ENCODE peak calls at places on chromosomes 1 and 21, in five cellular contexts. C, O, Z, S and Y are unnamed samples.

GRCh38 chr1:96926176-96926575 is 204.6 kb downstream of the PTBP2 start:
- DNase-seq in C (no peak), O (no peak), Z (no peak), S (no peak), Y (no peak)

GRCh38 chr1:154557248-154557938 is 1.1 kb downstream of the UBE2Q1 start:
- DNase-seq in C (no peak), O (no peak), Z (no peak), S (no peak), Y (no peak)

GRCh38 chr1:75672528-75673393 is 51.7 kb upstream of the ACADM start:
- DNase-seq in C (no peak), O (peak), Z (peak), S (no peak), Y (peak)

GRCh38 chr1:33456302-33456886 is 16.1 kb upstream of the ZSCAN20 start:
- DNase-seq in C (no peak), O (no peak), Z (no peak), S (no peak), Y (no peak)

GRCh38 chr21:42040411-42041180 is 30.4 kb upstream of the ZBTB21 start:
- DNase-seq in C (peak), O (peak), Z (peak), S (peak), Y (peak)

GRCh38 chr1:80076469-80076868 is 1069.9 kb upstream of the ADGRL4 start:
- DNase-seq in C (no peak), O (no peak), Z (no peak), S (no peak), Y (no peak)

GRCh38 chr1:11731719-11732283 is 4.1 kb upstream of the AGTRAP start:
- DNase-seq in C (peak), O (peak), Z (peak), S (peak), Y (peak)

GRCh38 chr21:28207776-28208175 is 784.9 kb downstream of the LTN1 start:
- DNase-seq in C (no peak), O (peak), Z (peak), S (no peak), Y (peak)

GRCh38 chr1:59007820-59008598 is 224.2 kb upstream of the JUN start:
- DNase-seq in C (no peak), O (peak), Z (peak), S (no peak), Y (no peak)

GRCh38 chr21:43767980-43768867 is 7.9 kb downstream of the CSTB start:
- DNase-seq in C (no peak), O (peak), Z (peak), S (no peak), Y (no peak)

GRCh38 chr1:8382051-8382505 is 64.2 kb downstream of the SLC45A1 start:
- DNase-seq in C (no peak), O (peak), Z (no peak), S (no peak), Y (peak)

GRCh38 chr1:169511339-169512028 is 25.7 kb upstream of the SLC19A2 start:
- DNase-seq in C (peak), O (peak), Z (peak), S (no peak), Y (no peak)

GRCh38 chr21:42834730-42835191 is 44.6 kb downstream of the WDR4 start:
- DNase-seq in C (peak), O (no peak), Z (no peak), S (no peak), Y (no peak)

GRCh38 chr1:64469614-64469976 is 334 bp upstream of the CACHD1 start:
- DNase-seq in C (peak), O (no peak), Z (no peak), S (no peak), Y (no peak)

DNA sequence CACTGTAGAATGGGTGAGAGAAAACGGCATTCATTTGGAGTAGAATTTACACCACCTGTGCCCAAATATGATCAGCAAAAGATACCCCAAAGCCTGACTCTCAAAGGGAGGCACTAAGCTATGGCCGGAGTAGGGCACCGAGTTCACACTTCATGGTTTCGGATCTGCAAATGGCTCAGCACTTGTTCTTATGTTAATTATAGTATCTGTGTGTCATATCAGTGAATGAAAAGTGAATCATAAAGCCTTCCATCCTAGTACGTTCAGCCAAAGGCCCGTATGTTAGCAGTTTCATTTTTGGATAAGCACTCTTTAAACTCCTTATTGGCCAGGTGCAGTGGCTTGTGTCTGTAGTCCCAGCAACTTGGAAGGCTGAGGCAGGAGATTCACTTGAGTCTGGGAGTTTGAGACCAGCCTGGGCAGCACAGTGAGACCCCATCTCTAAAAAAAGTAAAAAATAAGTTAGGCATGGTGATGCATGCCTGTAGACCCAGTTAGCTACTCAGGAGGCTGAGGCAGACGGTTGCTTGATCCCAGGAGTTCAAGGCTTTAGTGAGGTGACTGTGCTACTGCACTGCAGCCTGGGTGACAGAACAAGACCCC is 4.9 kb upstream of the CORT start:
- DNase-seq in C (no peak), O (no peak), Z (no peak), S (no peak), Y (no peak)
- H3K4me3 ChIP-seq in C (no peak), O (no peak), Z (no peak), S (no peak), Y (no peak)

GRCh38 chr1:41662061-41662655 is 177.7 kb upstream of the EDN2 start:
- DNase-seq in C (peak), O (peak), Z (peak), S (peak), Y (peak)
- H3K4me3 ChIP-seq in C (peak), O (peak), Z (peak), S (peak), Y (peak)

GRCh38 chr1:27522148-27522859 is 32.3 kb upstream of the WASF2 start:
- DNase-seq in C (no peak), O (no peak), Z (no peak), S (no peak), Y (no peak)
- H3K4me3 ChIP-seq in C (no peak), O (no peak), Z (peak), S (no peak), Y (no peak)

GRCh38 chr1:228648647-228649383 is 86.5 kb upstream of the RHOU start:
- DNase-seq in C (no peak), O (no peak), Z (no peak), S (no peak), Y (no peak)
- H3K4me3 ChIP-seq in C (no peak), O (no peak), Z (no peak), S (peak), Y (no peak)

GRCh38 chr1:21342961-21343838 is 52.9 kb upstream of the ECE1 start:
- DNase-seq in C (no peak), O (no peak), Z (peak), S (no peak), Y (no peak)
- H3K4me3 ChIP-seq in C (peak), O (peak), Z (peak), S (no peak), Y (no peak)

GRCh38 chr1:39745016-39745670 is 6.5 kb downstream of the PPIE start:
- DNase-seq in C (no peak), O (no peak), Z (no peak), S (no peak), Y (no peak)
- H3K4me3 ChIP-seq in C (no peak), O (no peak), Z (no peak), S (no peak), Y (no peak)

GRCh38 chr1:89126234-89126580 is 293 bp upstream of the GBP2 start:
- DNase-seq in C (no peak), O (no peak), Z (no peak), S (no peak), Y (no peak)

GRCh38 chr1:89130716-89131115 is 4.8 kb upstream of the GBP2 start:
- DNase-seq in C (no peak), O (peak), Z (peak), S (no peak), Y (no peak)

GRCh38 chr1:89126602-89127001 is 688 bp upstream of the GBP2 start:
- DNase-seq in C (no peak), O (peak), Z (no peak), S (no peak), Y (no peak)

GRCh38 chr1:89121641-89122040 is 4.3 kb downstream of the GBP2 start:
- DNase-seq in C (no peak), O (no peak), Z (no peak), S (no peak), Y (no peak)

DNA sequence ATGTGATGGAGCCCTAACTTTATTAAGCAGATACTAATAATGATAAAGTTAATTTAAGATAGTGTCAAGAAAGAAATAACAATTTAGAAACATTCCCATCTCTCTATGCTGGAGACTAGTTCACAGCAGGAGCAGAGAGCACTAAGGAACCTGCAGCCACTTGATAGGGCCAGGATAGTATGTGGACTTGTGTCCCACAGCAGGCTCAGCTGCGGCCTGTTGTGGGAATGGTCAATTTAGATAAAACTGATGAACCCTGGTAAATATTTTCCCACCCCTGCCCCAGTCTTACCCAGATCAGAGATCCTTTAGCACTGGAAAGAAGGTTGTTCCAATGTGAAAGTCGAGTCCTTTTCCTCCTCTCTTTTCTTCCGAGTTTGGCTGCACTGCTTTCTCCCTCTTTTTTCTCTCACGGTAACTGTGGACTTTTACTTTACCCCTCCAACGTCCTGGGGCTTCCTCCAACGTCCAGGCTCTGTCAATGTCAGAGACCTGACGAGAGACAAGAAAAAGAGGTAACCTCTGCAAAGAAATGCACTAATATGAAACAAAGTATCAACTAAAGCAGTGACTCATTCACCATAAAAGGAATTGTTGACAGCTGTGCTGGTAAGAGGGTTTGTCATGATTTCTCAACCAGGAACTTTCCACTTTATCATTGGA is at the start of gene GBP2:
- DNase-seq in C (no peak), O (peak), Z (peak), S (no peak), Y (peak)
- H3K4me3 ChIP-seq in C (peak), O (peak), Z (peak), S (peak), Y (no peak)

DNA sequence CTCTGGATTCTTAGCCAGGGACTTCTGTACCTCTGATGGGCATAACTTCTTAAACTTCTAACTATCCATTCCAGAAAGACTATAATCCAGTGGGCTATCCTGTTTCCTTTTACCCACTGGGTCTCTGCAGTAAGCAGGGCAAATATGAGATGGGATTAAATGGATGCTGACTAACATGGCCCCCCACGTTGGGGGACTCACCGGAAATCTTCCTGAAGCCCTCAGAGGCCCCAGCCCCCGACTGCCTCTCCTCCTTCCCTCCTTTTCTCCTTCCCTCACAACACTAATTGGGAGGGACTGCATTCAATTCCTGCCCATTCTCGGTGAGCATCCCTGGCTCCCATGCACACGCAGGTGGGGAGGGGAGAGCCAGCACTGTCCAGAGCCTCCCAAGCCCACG is 70.1 kb downstream of the SSBP3 start:
- DNase-seq in C (no peak), O (no peak), Z (no peak), S (no peak), Y (no peak)
- H3K4me3 ChIP-seq in C (no peak), O (no peak), Z (peak), S (no peak), Y (no peak)